ENCODE peak calls at places on chromosomes 2 and 18, in four cellular contexts. C, H, U and M are unnamed samples.

GRCh38 chr2:11096591-11096990 is 58.7 kb upstream of the SLC66A3 start:
- DNase-seq in C (no peak), H (no peak), U (no peak), M (peak; percentile 11)

GRCh38 chr2:222311978-222312738 is 13.4 kb upstream of the PAX3 start:
- DNase-seq in C (no peak), H (no peak), U (no peak), M (no peak)

GRCh38 chr2:217530399-217531100 is 472.2 kb downstream of the TNS1 start:
- DNase-seq in C (no peak), H (no peak), U (no peak), M (no peak)

GRCh38 chr2:128646091-128646490 is 327.4 kb upstream of the HS6ST1 start:
- DNase-seq in C (no peak), H (no peak), U (no peak), M (peak; percentile 8)

GRCh38 chr18:21526463-21526862 is 74.0 kb downstream of the ESCO1 start:
- DNase-seq in C (no peak), H (no peak), U (no peak), M (no peak)

GRCh38 chr2:118855451-118856279 is 8.2 kb upstream of the EN1 start:
- DNase-seq in C (peak; percentile 80), H (peak; percentile 93), U (no peak), M (peak; percentile 73)

GRCh38 chr2:207772081-207772843 is 2.6 kb upstream of the FZD5 start:
- DNase-seq in C (no peak), H (no peak), U (no peak), M (peak; percentile 49)

GRCh38 chr2:201007584-201007998 is 44.1 kb upstream of the ORC2 start:
- DNase-seq in C (no peak), H (no peak), U (no peak), M (no peak)

GRCh38 chr2:65064728-65065552 is 8.7 kb downstream of the CEP68 start:
- DNase-seq in C (peak; percentile 59), H (peak; percentile 77), U (no peak), M (peak; percentile 83)

GRCh38 chr2:203683932-203684556 is 22.4 kb upstream of the CD28 start:
- DNase-seq in C (no peak), H (peak; percentile 89), U (no peak), M (no peak)